ENCODE peak calls at places on chromosomes 11 and 22, in seven cellular contexts. S is dorsolateral prefrontal cortex, E is progenitor cell of endocrine pancreas, L is Calu3, W is suprapubic skin, P is H9, Z is IMR-90. V is an unnamed sample.

GRCh38 chr22:19497245-19497644 is 17.5 kb downstream of the CDC45 start:
- DNase-seq in W (no peak), L (no peak), Z (peak), S (no peak), E (no peak), P (no peak), V (peak)

GRCh38 chr22:46464701-46465347 is 72.6 kb downstream of the CELSR1 start:
- DNase-seq in W (no peak), E (no peak), S (no peak), L (no peak), P (no peak), Z (no peak), V (no peak)

GRCh38 chr11:64725601-64726139 is 2.7 kb upstream of the NRXN2 start:
- DNase-seq in P (peak), E (no peak), Z (no peak), W (no peak), S (no peak), L (no peak), V (no peak)

GRCh38 chr11:57342702-57343101 is 4.5 kb downstream of the P2RX3 start:
- DNase-seq in P (no peak), S (no peak), W (no peak), L (no peak), E (no peak), Z (no peak), V (no peak)

GRCh38 chr11:116641561-116642045 is 131.2 kb downstream of the BUD13 start:
- DNase-seq in S (peak), E (peak), P (peak), W (no peak), Z (no peak), L (peak), V (no peak)

GRCh38 chr11:46727952-46728658 is 9.1 kb downstream of the F2 start:
- DNase-seq in S (no peak), E (no peak), W (no peak), P (no peak), Z (no peak), L (no peak), V (no peak)

GRCh38 chr11:58923300-58923788 is 15.9 kb upstream of the GLYATL1 start:
- DNase-seq in P (peak), Z (peak), L (no peak), E (no peak), W (no peak), S (no peak), V (peak)

GRCh38 chr11:63613517-63614135 is 607 bp downstream of the PLAAT3 start:
- DNase-seq in L (peak), E (no peak), W (peak), Z (no peak), S (peak), P (peak), V (no peak)

GRCh38 chr11:128879817-128880216 is 11.3 kb upstream of the KCNJ5 start:
- DNase-seq in E (no peak), L (no peak), P (no peak), Z (no peak), S (no peak), W (no peak), V (no peak)

GRCh38 chr22:45683680-45684079 is 12.0 kb downstream of the ATXN10 start:
- DNase-seq in E (no peak), L (no peak), Z (no peak), P (no peak), S (no peak), W (no peak), V (no peak)

GRCh38 chr11:123429851-123430735 is at the start of gene GRAMD1B:
- DNase-seq in P (peak), Z (peak), L (peak), E (peak), W (no peak), S (no peak), V (peak)

GRCh38 chr22:47572443-47572842 is 810.0 kb downstream of the TBC1D22A start:
- DNase-seq in E (no peak), Z (no peak), W (no peak), P (no peak), S (peak), L (no peak), V (no peak)

GRCh38 chr22:17985606-17986005 is 38.8 kb downstream of the MICAL3 start:
- DNase-seq in S (no peak), P (no peak), W (no peak), E (no peak), L (no peak), Z (no peak), V (no peak)

GRCh38 chr11:63599211-63600122 is 14.8 kb downstream of the PLAAT3 start:
- DNase-seq in E (no peak), W (peak), L (no peak), P (no peak), S (peak), Z (peak), V (peak)

GRCh38 chr11:117506856-117507425 is 179.3 kb downstream of the CEP164 start:
- DNase-seq in E (no peak), Z (no peak), S (no peak), W (no peak), P (no peak), L (no peak), V (no peak)

GRCh38 chr11:71281901-71282300 is 29.5 kb upstream of the SHANK2 start:
- DNase-seq in Z (no peak), E (no peak), W (no peak), L (no peak), P (peak), S (no peak), V (no peak)

GRCh38 chr22:41681616-41682015 is 7.1 kb downstream of the SNU13 start:
- DNase-seq in E (no peak), W (peak), S (no peak), Z (no peak), P (no peak), L (no peak), V (no peak)

GRCh38 chr11:9760180-9760550 is 96.3 kb downstream of the SWAP70 start:
- DNase-seq in E (no peak), L (no peak), P (no peak), W (peak), S (peak), Z (peak), V (peak)

GRCh38 chr22:35397095-35397904 is 2.6 kb upstream of the MCM5 start:
- DNase-seq in S (no peak), P (no peak), E (no peak), W (no peak), Z (peak), L (no peak), V (no peak)

GRCh38 chr11:1049911-1050580 is 13.5 kb upstream of the MUC6 start:
- DNase-seq in Z (no peak), S (no peak), E (no peak), P (no peak), L (no peak), W (peak), V (no peak)

GRCh38 chr22:19554834-19555404 is 30.7 kb upstream of the CLDN5 start:
- DNase-seq in E (no peak), L (peak), Z (peak), P (peak), S (no peak), W (no peak), V (peak)

GRCh38 chr11:8018742-8019631 is 31.9 kb downstream of the EIF3F start:
- DNase-seq in Z (peak), W (peak), P (peak), L (peak), S (peak), E (peak), V (peak)

GRCh38 chr11:73961321-73961720 is 10.5 kb downstream of the DNAJB13 start:
- DNase-seq in L (no peak), Z (peak), W (peak), E (no peak), P (no peak), S (peak), V (peak)

GRCh38 chr22:43449205-43449830 is 37.5 kb downstream of the MPPED1 start:
- DNase-seq in P (peak), L (no peak), S (no peak), E (no peak), W (no peak), Z (no peak), V (no peak)

DNA sequence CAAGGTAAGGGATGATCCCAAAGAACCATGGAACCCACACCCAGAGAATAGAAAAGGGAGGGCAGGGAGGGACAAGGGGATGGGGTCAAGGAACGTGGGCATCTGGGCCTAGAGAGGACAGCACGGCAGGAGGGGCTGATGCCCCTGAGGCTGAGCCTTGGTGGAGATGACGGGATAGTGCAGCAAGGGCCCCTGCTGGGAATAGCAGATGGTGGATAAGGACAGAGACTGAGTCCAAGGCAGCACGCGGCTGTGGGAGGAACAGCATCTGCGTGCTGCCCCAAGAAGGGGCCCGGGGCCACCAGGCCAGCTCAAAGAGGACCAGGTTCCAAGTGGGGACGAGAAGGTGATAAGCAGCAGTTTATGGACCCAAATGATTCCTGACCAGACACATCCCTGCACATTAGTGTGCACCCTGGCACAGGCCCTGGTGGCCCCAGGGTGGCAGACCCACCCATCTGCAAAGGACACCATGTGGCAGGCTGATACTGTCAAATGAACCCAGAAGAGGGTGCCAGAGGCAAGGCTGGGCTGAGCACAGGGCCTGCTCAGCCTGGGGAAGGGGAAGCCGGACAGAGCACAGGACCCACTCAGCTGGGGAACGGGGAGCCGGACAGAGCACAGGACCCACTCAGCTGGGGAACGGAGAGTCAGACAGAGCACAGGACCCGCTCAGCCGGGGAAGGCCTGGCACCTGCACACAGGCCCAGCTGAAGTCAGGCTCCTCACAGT is 12.8 kb upstream of the TESMIN start:
- DNase-seq in W (no peak), P (no peak), L (no peak), Z (no peak), E (no peak), S (no peak), V (no peak)
- TF ChIP-seq CTCF in W (no peak), P (peak), L (no peak), Z (no peak), E (peak), S (no peak), V (peak)

DNA sequence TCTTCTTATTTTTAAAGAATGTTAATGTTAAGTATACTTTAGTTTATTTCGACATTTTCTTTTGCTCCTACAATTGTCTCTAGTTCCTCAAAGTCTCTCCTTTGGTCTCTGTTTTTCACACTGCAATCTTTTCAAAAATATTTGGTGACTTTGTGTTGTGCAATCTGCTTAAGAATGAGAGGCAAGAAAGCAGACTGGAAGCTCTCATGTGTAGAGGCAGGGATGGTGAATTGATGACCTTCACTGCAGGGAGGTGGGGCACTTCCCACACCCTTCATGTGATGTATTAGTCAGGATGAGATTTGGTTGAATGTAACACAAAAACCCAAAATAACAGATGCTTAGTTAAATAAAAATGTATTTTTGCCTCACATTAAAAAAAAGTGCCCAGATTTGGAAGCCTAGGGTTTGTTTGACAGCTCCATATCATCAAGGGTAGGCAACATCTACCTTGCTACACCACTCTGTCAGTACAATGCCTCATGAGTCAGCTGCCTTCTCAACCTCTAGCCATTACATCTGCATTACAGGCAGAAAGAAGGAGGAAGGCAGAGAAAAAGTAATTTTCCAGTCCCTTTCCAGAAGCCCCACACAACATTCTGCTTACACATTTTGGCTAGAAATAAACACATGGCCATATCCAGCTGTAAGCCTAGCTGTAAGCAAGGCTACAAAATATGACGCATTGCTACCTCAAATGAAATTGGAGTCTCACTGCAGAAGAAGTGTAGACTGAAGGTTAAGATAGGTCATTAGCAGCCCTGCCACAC is 3.8 kb upstream of the MMP27 start:
- DNase-seq in E (no peak), S (no peak), P (no peak), L (no peak), W (no peak), Z (no peak), V (no peak)
- TF ChIP-seq CTCF in E (no peak), S (no peak), P (no peak), L (no peak), W (no peak), Z (no peak), V (no peak)

DNA sequence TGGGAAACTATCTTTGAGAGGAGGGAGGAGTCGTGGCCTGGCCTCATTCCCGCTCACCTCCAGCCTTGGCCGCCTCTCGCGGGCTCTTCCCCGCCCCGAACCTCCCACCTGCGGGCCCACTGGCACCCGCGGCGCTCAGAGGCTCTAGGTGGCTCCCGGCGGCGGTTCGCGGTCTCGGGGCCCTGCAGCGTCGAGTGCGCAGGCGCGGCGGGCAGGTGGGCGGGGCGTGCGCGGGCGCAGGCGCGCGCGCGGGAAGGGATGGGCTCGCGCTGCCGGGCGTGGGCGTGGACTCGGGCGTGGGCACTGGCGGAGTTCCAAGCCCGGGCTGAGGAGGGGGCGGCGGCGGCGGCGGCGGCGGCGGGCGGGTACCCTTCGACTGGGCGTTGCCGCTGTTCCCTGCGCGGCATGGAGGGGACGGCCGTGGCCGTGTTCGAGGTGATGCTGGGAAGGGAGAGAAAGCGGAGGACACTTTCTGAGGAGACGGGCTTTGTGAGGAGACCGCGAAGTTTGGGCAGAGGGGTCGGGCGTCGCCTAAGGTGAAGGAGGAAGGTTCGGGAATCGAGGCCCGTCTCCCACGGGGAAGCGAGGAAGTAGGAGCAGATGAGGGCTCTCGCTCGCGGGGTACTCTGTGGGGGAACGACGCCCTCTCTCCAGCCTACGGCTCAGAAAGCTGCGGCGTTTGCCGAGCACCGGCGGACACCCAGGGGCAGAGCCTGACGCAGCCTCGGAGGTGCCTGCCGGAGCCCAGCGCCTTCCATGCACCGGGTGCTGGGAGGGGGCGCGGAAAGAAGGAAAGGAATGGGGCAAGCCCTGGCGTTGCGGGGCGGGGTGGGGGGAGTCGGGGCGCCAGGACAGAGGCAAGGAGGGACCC is 15.7 kb upstream of the SPTBN2 start:
- DNase-seq in E (peak), Z (peak), W (peak), P (peak), L (peak), S (peak), V (peak)
- TF ChIP-seq CTCF in E (no peak), Z (no peak), W (no peak), P (no peak), L (no peak), S (no peak), V (no peak)

GRCh38 chr11:94877446-94878200 is 95.7 kb downstream of the CWC15 start:
- DNase-seq in S (no peak), P (no peak), L (no peak), W (no peak), E (no peak), Z (no peak), V (no peak)

GRCh38 chr11:94879006-94879405 is 94.3 kb downstream of the CWC15 start:
- DNase-seq in L (no peak), W (no peak), S (no peak), P (no peak), Z (no peak), E (no peak), V (no peak)

GRCh38 chr11:94876222-94876621 is 97.1 kb downstream of the CWC15 start:
- DNase-seq in P (no peak), S (no peak), Z (no peak), E (no peak), W (no peak), L (no peak), V (no peak)

GRCh38 chr11:94873910-94874575 is 99.3 kb downstream of the CWC15 start:
- DNase-seq in L (no peak), Z (no peak), S (no peak), E (no peak), P (no peak), W (no peak), V (no peak)

GRCh38 chr11:94876645-94877445 is 96.5 kb downstream of the CWC15 start:
- DNase-seq in S (peak), P (no peak), W (peak), E (no peak), L (peak), Z (peak), V (peak)
- TF ChIP-seq CTCF in S (no peak), P (no peak), W (no peak), E (no peak), L (no peak), Z (peak), V (peak)

DNA sequence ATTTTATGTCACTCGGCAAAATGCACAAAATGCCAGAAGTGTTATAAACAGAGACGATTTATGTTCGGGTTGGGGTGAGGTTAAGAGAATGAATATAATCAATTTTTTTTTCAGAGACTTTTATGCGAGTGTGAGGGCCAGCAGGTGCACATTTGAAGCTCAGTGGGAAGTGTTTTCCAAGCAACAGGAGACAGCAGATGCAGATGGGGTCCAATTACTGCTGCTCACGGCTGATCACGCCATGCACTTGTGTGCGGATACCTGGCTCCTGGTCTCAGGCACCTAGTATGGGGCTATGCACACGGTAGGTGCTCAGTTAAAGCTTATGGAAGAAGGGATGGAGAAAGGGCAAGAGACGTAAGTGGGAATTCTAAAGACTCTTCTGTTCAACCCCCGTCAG is 249.1 kb downstream of the MIAT start:
- DNase-seq in Z (no peak), E (no peak), W (no peak), S (no peak), P (no peak), L (no peak), V (no peak)
- TF ChIP-seq CTCF in Z (no peak), E (no peak), W (no peak), S (no peak), P (no peak), L (no peak), V (no peak)

GRCh38 chr22:21736084-21736642 is 569 bp upstream of the YPEL1 start:
- DNase-seq in L (no peak), S (no peak), E (no peak), Z (no peak), W (no peak), P (no peak), V (no peak)

GRCh38 chr22:21734540-21735197 is 925 bp downstream of the YPEL1 start:
- DNase-seq in P (no peak), E (no peak), L (no peak), Z (no peak), S (no peak), W (no peak), V (no peak)

GRCh38 chr22:21736948-21737347 is 1.4 kb upstream of the YPEL1 start:
- DNase-seq in L (no peak), W (no peak), E (no peak), P (no peak), Z (no peak), S (no peak), V (no peak)

GRCh38 chr22:21738081-21738480 is 2.5 kb upstream of the YPEL1 start:
- DNase-seq in E (no peak), P (no peak), L (no peak), S (no peak), W (no peak), Z (no peak), V (no peak)

GRCh38 chr22:21735198-21736083 is at the start of gene YPEL1:
- DNase-seq in L (peak), W (peak), P (peak), E (peak), S (peak), Z (peak), V (peak)
- TF ChIP-seq CTCF in L (no peak), W (no peak), P (no peak), E (no peak), S (no peak), Z (no peak), V (no peak)

GRCh38 chr11:66637557-66638176 is 836 bp upstream of the RBM4 start:
- DNase-seq in S (no peak), E (no peak), P (no peak), W (no peak), Z (peak), L (no peak), V (no peak)
- TF ChIP-seq CTCF in S (no peak), E (no peak), P (no peak), W (no peak), Z (no peak), L (no peak), V (no peak)

DNA sequence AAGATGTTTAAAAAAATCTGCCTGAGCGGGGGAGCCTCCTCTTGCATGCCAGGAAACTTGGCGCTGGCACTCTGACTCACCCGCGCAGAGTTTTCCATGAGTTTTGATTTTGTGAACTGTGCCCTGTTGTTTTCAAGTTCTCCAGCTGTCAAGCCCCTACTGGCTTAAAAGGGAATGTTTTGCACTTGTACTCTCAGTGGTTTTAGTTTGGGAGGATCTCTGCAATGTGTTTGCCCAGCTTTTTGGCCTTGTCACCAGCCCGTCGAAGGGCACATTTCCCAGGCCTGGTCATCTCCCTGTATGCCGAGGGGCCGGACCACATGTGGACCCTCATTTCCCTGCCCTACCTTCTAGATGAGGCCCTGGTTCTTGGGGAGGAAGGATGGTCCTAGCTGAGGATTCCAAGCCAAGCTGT is 12.2 kb downstream of the MRGPRF start:
- DNase-seq in S (no peak), W (peak), P (peak), Z (peak), E (peak), L (peak), V (peak)
- TF ChIP-seq CTCF in S (no peak), W (peak), P (peak), Z (peak), E (peak), L (peak), V (peak)

GRCh38 chr11:90542092-90542491 is 319.2 kb upstream of the CHORDC1 start:
- DNase-seq in S (no peak), P (no peak), Z (no peak), L (no peak), W (no peak), E (no peak), V (no peak)
- TF ChIP-seq CTCF in S (no peak), P (peak), Z (no peak), L (no peak), W (no peak), E (no peak), V (no peak)